ENCODE peak calls at places on chromosomes 12 and 14, in seven cellular contexts. One of them, this sample, is unnamed.

GRCh38 chr14:101735453-101735852 is 26.1 kb upstream of the PPP2R5C start:
- DNase-seq in HCT116: no peak
- DNase-seq in LNCaP clone FGC: no peak
- DNase-seq in A549: no peak
- DNase-seq in psoas muscle: no peak
- DNase-seq in AG10803: no peak
- DNase-seq in ovary: no peak
- DNase-seq in this sample: no peak

GRCh38 chr14:75905505-75905904 is 76.3 kb downstream of the TGFB3 start:
- DNase-seq in psoas muscle: no peak
- DNase-seq in LNCaP clone FGC: peak
- DNase-seq in HCT116: no peak
- DNase-seq in ovary: peak
- DNase-seq in AG10803: peak
- DNase-seq in A549: no peak
- DNase-seq in this sample: peak

GRCh38 chr14:33568935-33569579 is 381.8 kb downstream of the EGLN3 start:
- DNase-seq in A549: no peak
- DNase-seq in psoas muscle: no peak
- DNase-seq in HCT116: no peak
- DNase-seq in ovary: no peak
- DNase-seq in AG10803: no peak
- DNase-seq in LNCaP clone FGC: no peak
- DNase-seq in this sample: no peak

GRCh38 chr14:61477845-61478438 is 156.6 kb downstream of the PRKCH start:
- DNase-seq in ovary: peak
- DNase-seq in LNCaP clone FGC: no peak
- DNase-seq in HCT116: peak
- DNase-seq in AG10803: peak
- DNase-seq in psoas muscle: peak
- DNase-seq in A549: peak
- DNase-seq in this sample: peak

GRCh38 chr14:40410708-40411107 is 978.5 kb upstream of the FBXO33 start:
- DNase-seq in LNCaP clone FGC: no peak
- DNase-seq in AG10803: no peak
- DNase-seq in psoas muscle: no peak
- DNase-seq in A549: no peak
- DNase-seq in ovary: no peak
- DNase-seq in HCT116: no peak
- DNase-seq in this sample: no peak

GRCh38 chr12:47562201-47562600 is 143.6 kb downstream of the RPAP3 start:
- DNase-seq in LNCaP clone FGC: no peak
- DNase-seq in A549: no peak
- DNase-seq in AG10803: no peak
- DNase-seq in HCT116: no peak
- DNase-seq in ovary: no peak
- DNase-seq in psoas muscle: no peak
- DNase-seq in this sample: no peak

GRCh38 chr14:101134161-101134631 is 230.7 kb upstream of the RTL1 start:
- DNase-seq in psoas muscle: no peak
- DNase-seq in HCT116: no peak
- DNase-seq in ovary: no peak
- DNase-seq in LNCaP clone FGC: no peak
- DNase-seq in A549: no peak
- DNase-seq in AG10803: no peak
- DNase-seq in this sample: no peak

GRCh38 chr14:95683793-95684192 is 2.4 kb upstream of the TCL1B start:
- DNase-seq in A549: peak
- DNase-seq in AG10803: no peak
- DNase-seq in ovary: no peak
- DNase-seq in psoas muscle: no peak
- DNase-seq in LNCaP clone FGC: no peak
- DNase-seq in HCT116: peak
- DNase-seq in this sample: no peak

GRCh38 chr14:99758121-99758871 is 34.9 kb upstream of the EML1 start:
- DNase-seq in AG10803: peak
- DNase-seq in LNCaP clone FGC: no peak
- DNase-seq in A549: peak
- DNase-seq in psoas muscle: no peak
- DNase-seq in ovary: no peak
- DNase-seq in HCT116: no peak
- DNase-seq in this sample: peak

GRCh38 chr14:104214411-104214810 is 76.0 kb downstream of the KIF26A start:
- DNase-seq in ovary: no peak
- DNase-seq in AG10803: no peak
- DNase-seq in LNCaP clone FGC: no peak
- DNase-seq in HCT116: no peak
- DNase-seq in psoas muscle: peak
- DNase-seq in A549: no peak
- DNase-seq in this sample: no peak

GRCh38 chr14:64465856-64466554 is 706 bp downstream of the AKAP5 start:
- DNase-seq in AG10803: peak
- DNase-seq in HCT116: no peak
- DNase-seq in LNCaP clone FGC: no peak
- DNase-seq in psoas muscle: no peak
- DNase-seq in A549: peak
- DNase-seq in ovary: peak
- DNase-seq in this sample: peak

GRCh38 chr14:61559641-61560201 is 135.6 kb upstream of the HIF1A start:
- DNase-seq in psoas muscle: no peak
- DNase-seq in LNCaP clone FGC: no peak
- DNase-seq in ovary: no peak
- DNase-seq in AG10803: no peak
- DNase-seq in A549: peak
- DNase-seq in HCT116: peak
- DNase-seq in this sample: no peak

GRCh38 chr14:73751157-73751691 is 37.0 kb upstream of the PNMA1 start:
- DNase-seq in psoas muscle: no peak
- DNase-seq in A549: no peak
- DNase-seq in HCT116: no peak
- DNase-seq in AG10803: no peak
- DNase-seq in ovary: no peak
- DNase-seq in LNCaP clone FGC: no peak
- DNase-seq in this sample: no peak

GRCh38 chr12:53994268-53994690 is 5.7 kb upstream of the HOXC9 start:
- DNase-seq in HCT116: no peak
- DNase-seq in ovary: no peak
- DNase-seq in psoas muscle: no peak
- DNase-seq in A549: no peak
- DNase-seq in AG10803: no peak
- DNase-seq in LNCaP clone FGC: no peak
- DNase-seq in this sample: no peak

GRCh38 chr12:122126342-122126635 is 47.7 kb downstream of the IL31 start:
- DNase-seq in psoas muscle: no peak
- DNase-seq in ovary: no peak
- DNase-seq in AG10803: no peak
- DNase-seq in LNCaP clone FGC: no peak
- DNase-seq in A549: no peak
- DNase-seq in HCT116: no peak
- DNase-seq in this sample: no peak

GRCh38 chr12:128269108-128269713 is 2.2 kb downstream of the TMEM132C start:
- DNase-seq in AG10803: no peak
- DNase-seq in psoas muscle: no peak
- DNase-seq in ovary: no peak
- DNase-seq in LNCaP clone FGC: no peak
- DNase-seq in HCT116: no peak
- DNase-seq in A549: no peak
- DNase-seq in this sample: no peak
- H3K4me3 ChIP-seq in AG10803: no peak
- H3K4me3 ChIP-seq in psoas muscle: no peak
- H3K4me3 ChIP-seq in ovary: no peak
- H3K4me3 ChIP-seq in LNCaP clone FGC: no peak
- H3K4me3 ChIP-seq in HCT116: no peak
- H3K4me3 ChIP-seq in A549: no peak
- H3K4me3 ChIP-seq in this sample: no peak

GRCh38 chr12:61996717-61997116 is 263.5 kb upstream of the USP15 start:
- DNase-seq in A549: no peak
- DNase-seq in psoas muscle: no peak
- DNase-seq in HCT116: no peak
- DNase-seq in LNCaP clone FGC: no peak
- DNase-seq in ovary: no peak
- DNase-seq in AG10803: no peak
- DNase-seq in this sample: no peak

GRCh38 chr12:61991663-61992062 is 268.5 kb upstream of the USP15 start:
- DNase-seq in LNCaP clone FGC: no peak
- DNase-seq in ovary: no peak
- DNase-seq in psoas muscle: no peak
- DNase-seq in A549: no peak
- DNase-seq in AG10803: no peak
- DNase-seq in HCT116: no peak
- DNase-seq in this sample: no peak

GRCh38 chr12:61993734-61994345 is 266.4 kb upstream of the USP15 start:
- DNase-seq in HCT116: peak
- DNase-seq in psoas muscle: no peak
- DNase-seq in A549: peak
- DNase-seq in LNCaP clone FGC: peak
- DNase-seq in AG10803: peak
- DNase-seq in ovary: no peak
- DNase-seq in this sample: peak
- TF ChIP-seq CTCF in HCT116: peak
- TF ChIP-seq CTCF in psoas muscle: peak
- TF ChIP-seq CTCF in A549: peak
- TF ChIP-seq CTCF in LNCaP clone FGC: peak
- TF ChIP-seq CTCF in AG10803: peak
- TF ChIP-seq CTCF in ovary: no peak
- TF ChIP-seq CTCF in this sample: peak

GRCh38 chr12:6376965-6377666 is 1.8 kb upstream of the SCNN1A start:
- DNase-seq in LNCaP clone FGC: no peak
- DNase-seq in HCT116: no peak
- DNase-seq in ovary: no peak
- DNase-seq in psoas muscle: no peak
- DNase-seq in A549: no peak
- DNase-seq in AG10803: no peak
- DNase-seq in this sample: no peak

GRCh38 chr12:6374781-6375150 is 597 bp downstream of the SCNN1A start:
- DNase-seq in psoas muscle: no peak
- DNase-seq in HCT116: no peak
- DNase-seq in ovary: no peak
- DNase-seq in LNCaP clone FGC: no peak
- DNase-seq in A549: no peak
- DNase-seq in AG10803: no peak
- DNase-seq in this sample: no peak

GRCh38 chr12:6376079-6376941 is 947 bp upstream of the SCNN1A start:
- DNase-seq in A549: peak
- DNase-seq in AG10803: peak
- DNase-seq in psoas muscle: peak
- DNase-seq in ovary: peak
- DNase-seq in HCT116: no peak
- DNase-seq in LNCaP clone FGC: no peak
- DNase-seq in this sample: peak

GRCh38 chr12:6374028-6374780 is 1.2 kb downstream of the SCNN1A start:
- DNase-seq in LNCaP clone FGC: no peak
- DNase-seq in HCT116: no peak
- DNase-seq in A549: no peak
- DNase-seq in psoas muscle: no peak
- DNase-seq in AG10803: no peak
- DNase-seq in ovary: no peak
- DNase-seq in this sample: no peak

DNA sequence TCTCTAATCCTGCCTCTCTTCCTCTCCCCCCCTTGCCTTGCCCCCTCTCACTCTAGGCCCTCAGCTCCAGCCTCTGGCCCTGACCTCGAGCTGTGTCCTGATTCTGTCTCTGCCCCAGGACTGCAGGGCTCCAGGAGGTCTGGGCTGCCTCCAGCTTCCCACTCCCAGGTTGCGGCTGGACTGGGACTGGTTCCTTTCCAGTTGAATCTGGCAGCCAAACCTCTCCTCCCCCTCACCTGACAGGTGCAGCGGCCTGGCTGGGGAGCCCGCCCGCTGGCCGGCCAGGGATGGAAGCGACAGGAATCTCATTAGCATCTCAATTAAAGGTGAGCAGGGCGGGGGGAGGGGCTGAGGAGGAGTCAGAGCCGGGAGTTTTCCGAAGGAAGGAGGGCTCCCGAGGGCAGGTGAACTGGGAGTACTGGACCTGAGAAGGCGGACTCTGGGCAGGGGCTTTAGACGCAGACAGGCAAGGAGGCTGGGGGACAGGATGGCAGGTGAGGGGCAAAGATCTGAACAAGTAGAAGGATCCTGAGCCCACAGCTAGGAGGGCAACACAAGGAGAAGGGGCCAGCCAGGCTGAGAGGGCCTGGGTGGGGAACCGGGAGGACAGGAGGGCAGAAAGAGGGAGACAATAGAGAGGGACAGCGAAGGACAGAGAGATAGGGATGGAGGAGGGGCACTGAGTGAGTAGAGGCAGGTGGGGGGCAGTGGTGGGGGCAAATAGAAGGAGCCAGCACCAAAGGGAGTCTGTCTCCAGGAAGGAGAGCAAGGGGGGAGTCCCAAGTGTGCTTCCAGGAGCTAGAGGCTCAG is at the start of gene SCNN1A:
- DNase-seq in ovary: peak
- DNase-seq in AG10803: no peak
- DNase-seq in LNCaP clone FGC: peak
- DNase-seq in A549: no peak
- DNase-seq in HCT116: no peak
- DNase-seq in psoas muscle: no peak
- DNase-seq in this sample: no peak
- H3K4me3 ChIP-seq in ovary: no peak
- H3K4me3 ChIP-seq in AG10803: no peak
- H3K4me3 ChIP-seq in LNCaP clone FGC: peak
- H3K4me3 ChIP-seq in A549: no peak
- H3K4me3 ChIP-seq in HCT116: peak
- H3K4me3 ChIP-seq in psoas muscle: no peak
- H3K4me3 ChIP-seq in this sample: no peak

GRCh38 chr12:130334937-130335336 is 2.8 kb upstream of the PIWIL1 start:
- DNase-seq in AG10803: no peak
- DNase-seq in ovary: no peak
- DNase-seq in LNCaP clone FGC: no peak
- DNase-seq in A549: no peak
- DNase-seq in HCT116: no peak
- DNase-seq in psoas muscle: no peak
- DNase-seq in this sample: no peak
- TF ChIP-seq CTCF in AG10803: no peak
- TF ChIP-seq CTCF in ovary: no peak
- TF ChIP-seq CTCF in LNCaP clone FGC: no peak
- TF ChIP-seq CTCF in A549: no peak
- TF ChIP-seq CTCF in HCT116: no peak
- TF ChIP-seq CTCF in psoas muscle: no peak
- TF ChIP-seq CTCF in this sample: no peak

GRCh38 chr14:23538785-23539184 is 12.8 kb downstream of the ZFHX2 start:
- DNase-seq in psoas muscle: no peak
- DNase-seq in LNCaP clone FGC: no peak
- DNase-seq in HCT116: no peak
- DNase-seq in AG10803: peak
- DNase-seq in A549: no peak
- DNase-seq in ovary: no peak
- DNase-seq in this sample: peak

GRCh38 chr14:23535943-23536342 is 15.6 kb downstream of the ZFHX2 start:
- DNase-seq in LNCaP clone FGC: no peak
- DNase-seq in psoas muscle: no peak
- DNase-seq in A549: no peak
- DNase-seq in HCT116: no peak
- DNase-seq in AG10803: no peak
- DNase-seq in ovary: no peak
- DNase-seq in this sample: no peak

GRCh38 chr14:23537351-23538048 is 14.1 kb downstream of the ZFHX2 start:
- DNase-seq in ovary: no peak
- DNase-seq in LNCaP clone FGC: no peak
- DNase-seq in HCT116: no peak
- DNase-seq in psoas muscle: no peak
- DNase-seq in AG10803: no peak
- DNase-seq in A549: no peak
- DNase-seq in this sample: peak

GRCh38 chr14:23538049-23538718 is 13.4 kb downstream of the ZFHX2 start:
- DNase-seq in HCT116: no peak
- DNase-seq in LNCaP clone FGC: no peak
- DNase-seq in A549: no peak
- DNase-seq in ovary: no peak
- DNase-seq in AG10803: no peak
- DNase-seq in psoas muscle: no peak
- DNase-seq in this sample: no peak

GRCh38 chr14:23536494-23536893 is 15.1 kb downstream of the ZFHX2 start:
- DNase-seq in psoas muscle: no peak
- DNase-seq in HCT116: no peak
- DNase-seq in A549: no peak
- DNase-seq in LNCaP clone FGC: no peak
- DNase-seq in AG10803: no peak
- DNase-seq in ovary: no peak
- DNase-seq in this sample: no peak
- H3K4me3 ChIP-seq in psoas muscle: no peak
- H3K4me3 ChIP-seq in HCT116: no peak
- H3K4me3 ChIP-seq in A549: no peak
- H3K4me3 ChIP-seq in LNCaP clone FGC: no peak
- H3K4me3 ChIP-seq in AG10803: no peak
- H3K4me3 ChIP-seq in ovary: no peak
- H3K4me3 ChIP-seq in this sample: no peak

This sample was measured in foreskin fibroblast.